ENCODE peak calls at places on chromosome 21, in seven cellular contexts. B is stomach; A is cardiac muscle cell; O is HCT116; H is CD8-positive, alpha-beta T cell; F is heart left ventricle; U is body of pancreas. Y is an unnamed sample. For H3K36me3 and H3K4me1, the result is how much of the 10 kb centered on the place peaks cover.

GRCh38 chr21:26732442-26733221 is 112.6 kb downstream of the ADAMTS1 start:
- DNase-seq in B (peak), A (peak), O (no peak), H (no peak), F (peak), U (peak), Y (peak)

GRCh38 chr21:22421416-22422190 is 1423.4 kb downstream of the NCAM2 start:
- DNase-seq in B (no peak), A (no peak), O (no peak), H (no peak), F (no peak), U (no peak), Y (no peak)

GRCh38 chr21:25283720-25284119 is 323.6 kb downstream of the MRPL39 start:
- DNase-seq in B (no peak), A (peak), O (no peak), H (no peak), F (no peak), U (no peak), Y (peak)

GRCh38 chr21:36028127-36029069 is 31.9 kb downstream of the SETD4 start:
- DNase-seq in B (peak), A (peak), O (peak), H (peak), F (peak), U (peak), Y (peak)

GRCh38 chr21:24976238-24976637 is 631.0 kb downstream of the MRPL39 start:
- DNase-seq in B (no peak), A (no peak), O (no peak), H (no peak), F (no peak), U (no peak), Y (no peak)

GRCh38 chr21:46455575-46456385 is 2.9 kb upstream of the DIP2A start:
- DNase-seq in B (no peak), A (peak), O (peak), H (no peak), F (peak), U (no peak), Y (no peak)

GRCh38 chr21:15140321-15141019 is 75.7 kb upstream of the NRIP1 start:
- DNase-seq in B (peak), A (peak), O (no peak), H (no peak), F (no peak), U (peak), Y (no peak)

GRCh38 chr21:45551816-45552695 is 9.8 kb upstream of the SLC19A1 start:
- DNase-seq in B (no peak), A (no peak), O (no peak), H (no peak), F (no peak), U (peak), Y (no peak)

GRCh38 chr21:43903451-43904091 is 38.5 kb downstream of the AGPAT3 start:
- DNase-seq in B (peak), A (no peak), O (no peak), H (no peak), F (peak), U (peak), Y (no peak)

GRCh38 chr21:32131960-32132359 is 146.9 kb downstream of the MIS18A start:
- DNase-seq in B (no peak), A (peak), O (no peak), H (no peak), F (no peak), U (no peak), Y (no peak)

GRCh38 chr21:33205476-33205875 is 24.3 kb upstream of the IFNAR2 start:
- DNase-seq in B (no peak), A (no peak), O (no peak), H (peak), F (no peak), U (no peak), Y (no peak)

GRCh38 chr21:45981154-45981606 is 390 bp upstream of the COL6A1 start:
- DNase-seq in B (peak), A (peak), O (peak), H (peak), F (peak), U (peak), Y (no peak)

GRCh38 chr21:41370840-41371697 is 9.2 kb downstream of the MX2 start:
- DNase-seq in B (no peak), A (peak), O (no peak), H (no peak), F (no peak), U (no peak), Y (no peak)

GRCh38 chr21:46097826-46098286 is at the start of gene COL6A2:
- DNase-seq in B (peak), A (peak), O (no peak), H (peak), F (peak), U (peak), Y (no peak)

GRCh38 chr21:43829575-43830119 is 35.4 kb upstream of the AGPAT3 start:
- DNase-seq in B (no peak), A (no peak), O (no peak), H (no peak), F (no peak), U (no peak), Y (no peak)

GRCh38 chr21:45019076-45019886 is 55.1 kb upstream of the ADARB1 start:
- DNase-seq in B (no peak), A (no peak), O (no peak), H (no peak), F (no peak), U (peak), Y (no peak)

DNA sequence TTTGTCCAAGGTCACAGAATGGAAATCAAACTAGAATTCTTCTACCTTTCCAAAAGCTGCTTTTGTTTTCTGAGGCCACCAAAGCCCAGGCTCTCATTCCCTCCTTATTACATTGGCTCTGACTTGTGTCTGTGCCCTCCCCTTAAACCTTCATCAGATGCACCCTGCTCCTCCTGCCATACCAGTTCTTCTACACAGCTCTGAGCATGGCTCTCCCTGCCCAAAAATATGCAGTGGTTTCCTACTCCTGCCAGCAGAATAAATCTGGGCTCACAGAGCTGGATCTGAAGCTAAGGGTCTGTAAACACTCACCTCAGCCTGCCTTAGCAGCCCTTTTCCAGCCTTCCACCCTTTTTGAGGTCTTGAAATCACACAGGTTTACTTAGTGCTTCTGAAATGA is 55.0 kb downstream of the TTC3 start:
- DNase-seq in B (no peak), A (no peak), O (no peak), H (no peak), F (no peak), U (no peak), Y (no peak)
- H3K36me3 ChIP-seq in B (under half), A (under half), O (under half), H (under half), F (half or more), U (under half), Y (under half)

GRCh38 chr21:42507418-42507817 is 6.2 kb upstream of the SLC37A1 start:
- DNase-seq in B (no peak), A (no peak), O (no peak), H (no peak), F (no peak), U (no peak), Y (no peak)

GRCh38 chr21:42505090-42505726 is 8.4 kb upstream of the SLC37A1 start:
- DNase-seq in B (no peak), A (no peak), O (no peak), H (no peak), F (no peak), U (no peak), Y (no peak)

GRCh38 chr21:42509239-42509638 is 4.4 kb upstream of the SLC37A1 start:
- DNase-seq in B (no peak), A (no peak), O (no peak), H (no peak), F (no peak), U (no peak), Y (no peak)

GRCh38 chr21:42512346-42513034 is 1.2 kb upstream of the SLC37A1 start:
- DNase-seq in B (no peak), A (no peak), O (no peak), H (no peak), F (no peak), U (no peak), Y (no peak)

GRCh38 chr21:42508371-42508770 is 5.3 kb upstream of the SLC37A1 start:
- DNase-seq in B (no peak), A (no peak), O (no peak), H (no peak), F (no peak), U (no peak), Y (no peak)
- H3K27ac ChIP-seq in B (no peak), A (no peak), O (no peak), H (no peak), F (no peak), U (no peak), Y (no peak)

DNA sequence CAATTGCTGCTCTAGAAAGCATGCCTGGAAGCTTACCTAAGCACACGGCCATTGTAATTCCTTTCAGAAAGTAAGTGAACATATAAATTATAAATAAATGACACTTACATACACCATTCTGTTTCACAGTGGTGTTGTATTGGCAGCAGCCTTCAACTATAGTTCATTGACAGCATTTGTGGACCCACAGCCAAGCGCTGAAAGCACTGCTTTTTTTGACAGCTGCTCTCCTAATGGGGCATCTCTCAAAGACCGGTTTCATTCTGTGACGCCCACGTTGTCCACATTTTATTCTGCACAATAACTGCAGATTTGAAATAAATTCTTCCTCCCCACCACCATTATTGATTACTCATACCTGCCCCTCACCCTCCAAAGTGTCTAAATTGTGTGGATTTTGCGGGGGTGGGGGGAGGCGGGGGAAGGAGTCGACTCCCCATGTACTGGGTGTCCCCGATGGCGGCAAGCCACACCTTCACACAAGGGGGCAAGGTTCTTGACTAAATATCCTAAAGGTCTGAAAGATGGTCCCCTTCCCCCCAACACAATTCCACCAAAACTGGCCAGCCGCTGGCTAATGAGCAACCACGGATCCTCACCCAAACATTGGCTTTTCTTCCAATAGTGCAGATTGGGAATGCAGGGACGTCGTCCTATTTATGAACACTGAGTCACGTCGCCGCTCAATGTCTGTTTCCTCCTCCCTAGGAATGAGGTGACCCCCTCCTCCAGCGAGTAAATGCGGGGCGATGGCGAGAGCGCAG is 1.1 kb downstream of the RCAN1 start:
- DNase-seq in B (no peak), A (peak), O (no peak), H (no peak), F (no peak), U (no peak), Y (no peak)
- H3K4me1 ChIP-seq in B (under half), A (under half), O (under half), H (under half), F (under half), U (under half), Y (under half)

GRCh38 chr21:29034678-29035077 is 10.2 kb downstream of the USP16 start:
- DNase-seq in B (no peak), A (no peak), O (no peak), H (no peak), F (no peak), U (no peak), Y (no peak)
- H3K36me3 ChIP-seq in B (under half), A (half or more), O (under half), H (half or more), F (half or more), U (under half), Y (under half)

Y was measured in iPS DF 6.9.